ENCODE peak calls at places on chromosome 2, in nine cellular contexts. H is right atrium auricular region; E is stomach; U is ovary; W is naive thymus-derived CD4-positive, alpha-beta T cell; I is heart right ventricle; S is aorta; Q is NT2/D1; D is HCT116. N is an unnamed sample.
A peak's percentile ranks its signal among the peaks of the same experiment; 100 is the strongest.

GRCh38 chr2:41194235-41194634 is 742.3 kb upstream of the SLC8A1 start:
- DNase-seq in I (peak; percentile 21), S (no peak), D (no peak), U (no peak), E (peak; percentile 25), H (peak; percentile 58), Q (no peak), W (no peak), N (no peak)

GRCh38 chr2:36406296-36406695 is 50.7 kb downstream of the CRIM1 start:
- DNase-seq in Q (no peak), E (no peak), W (no peak), D (no peak), S (no peak), H (no peak), U (no peak), I (no peak), N (no peak)

GRCh38 chr2:24334245-24334633 is 26.1 kb downstream of the ITSN2 start:
- DNase-seq in S (no peak), Q (no peak), H (no peak), D (no peak), E (no peak), W (no peak), I (no peak), U (no peak), N (no peak)

GRCh38 chr2:118845005-118845842 is 2.2 kb downstream of the EN1 start:
- DNase-seq in H (peak; percentile 43), S (no peak), W (no peak), I (no peak), U (no peak), D (no peak), Q (no peak), E (no peak), N (no peak)

GRCh38 chr2:55048514-55048924 is 1.7 kb downstream of the RTN4 start:
- DNase-seq in S (no peak), U (peak; percentile 35), W (no peak), I (no peak), E (no peak), D (peak; percentile 27), H (no peak), Q (no peak), N (peak; percentile 64)

GRCh38 chr2:8231909-8232308 is 449.9 kb upstream of the ID2 start:
- DNase-seq in E (no peak), S (no peak), Q (no peak), D (no peak), I (no peak), H (no peak), W (no peak), U (no peak), N (no peak)

GRCh38 chr2:154233231-154233630 is 361.5 kb downstream of the GALNT13 start:
- DNase-seq in S (no peak), U (no peak), I (no peak), E (no peak), Q (no peak), H (no peak), W (no peak), D (no peak), N (no peak)

GRCh38 chr2:218806346-218806978 is 24.5 kb downstream of the CYP27A1 start:
- DNase-seq in I (peak; percentile 61), W (no peak), H (peak; percentile 90), U (peak; percentile 90), Q (no peak), D (no peak), E (peak; percentile 44), S (peak; percentile 90), N (no peak)

GRCh38 chr2:108621689-108622681 is 87.7 kb downstream of the LIMS1 start:
- DNase-seq in D (no peak), H (no peak), I (no peak), W (no peak), U (no peak), E (no peak), S (no peak), Q (peak; percentile 22), N (no peak)

GRCh38 chr2:23592898-23593297 is 207.9 kb downstream of the KLHL29 start:
- DNase-seq in H (no peak), W (no peak), E (no peak), Q (no peak), S (peak; percentile 38), I (no peak), U (no peak), D (no peak), N (no peak)

GRCh38 chr2:232632904-232633412 is 446 bp upstream of the EFHD1 start:
- DNase-seq in H (no peak), W (no peak), I (peak; percentile 78), S (peak; percentile 92), Q (no peak), U (peak; percentile 92), E (no peak), D (no peak), N (peak; percentile 15)

GRCh38 chr2:10477443-10478297 is 29.5 kb upstream of the ODC1 start:
- DNase-seq in Q (no peak), W (no peak), H (no peak), D (no peak), E (no peak), I (no peak), S (peak; percentile 39), U (no peak), N (no peak)

GRCh38 chr2:168244318-168244717 is 3.1 kb downstream of the STK39 start:
- DNase-seq in E (peak; percentile 52), W (peak; percentile 34), D (no peak), Q (no peak), S (no peak), H (no peak), I (no peak), U (no peak), N (no peak)

GRCh38 chr2:203886579-203887230 is 19.1 kb downstream of the CTLA4 start:
- DNase-seq in U (no peak), Q (no peak), H (no peak), E (no peak), W (no peak), D (no peak), S (no peak), I (no peak), N (no peak)

GRCh38 chr2:130336877-130337734 is 5.6 kb upstream of the IMP4 start:
- DNase-seq in E (peak; percentile 90), I (peak; percentile 67), U (peak; percentile 71), D (peak; percentile 79), Q (peak; percentile 67), H (peak; percentile 90), W (peak; percentile 25), S (peak; percentile 89), N (peak; percentile 89)

GRCh38 chr2:108305901-108306300 is 17.2 kb downstream of the SULT1C2 start:
- DNase-seq in I (no peak), E (no peak), D (no peak), S (no peak), W (no peak), U (no peak), Q (no peak), H (no peak), N (no peak)

GRCh38 chr2:140916410-140916809 is 1214.4 kb downstream of the LRP1B start:
- DNase-seq in W (no peak), D (no peak), E (no peak), U (no peak), H (no peak), S (no peak), I (no peak), Q (no peak), N (no peak)
- H3K4me1 ChIP-seq in W (no peaks in the 10 kb centered on the region), D (no peaks in the 10 kb centered on the region), E (no peaks in the 10 kb centered on the region), U (no peaks in the 10 kb centered on the region), H (no peaks in the 10 kb centered on the region), S (no peaks in the 10 kb centered on the region), I (no peaks in the 10 kb centered on the region), Q (no peaks in the 10 kb centered on the region), N (no peaks in the 10 kb centered on the region)

DNA sequence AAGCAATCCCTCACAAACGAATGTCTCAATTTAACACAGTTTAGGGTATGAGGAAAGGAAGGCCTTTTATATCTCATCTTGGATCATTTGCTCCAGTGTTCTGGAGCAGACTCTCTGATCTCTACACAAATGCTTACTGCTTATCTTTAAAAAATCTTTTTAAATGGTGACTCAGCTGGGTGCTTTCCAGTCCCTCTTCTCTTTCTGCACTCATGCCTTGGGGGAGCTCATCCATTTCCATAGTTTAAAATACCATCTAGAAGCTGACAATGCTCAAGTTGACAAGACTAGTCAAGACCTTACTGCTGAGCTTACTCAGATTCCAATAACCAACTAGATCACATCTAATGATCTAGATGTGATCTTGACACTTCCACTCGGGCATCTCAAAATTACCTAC is 56.2 kb downstream of the ETAA1 start:
- DNase-seq in W (no peak), D (no peak), H (no peak), E (no peak), S (no peak), I (no peak), U (no peak), Q (no peak), N (no peak)
- H3K4me1 ChIP-seq in W (no peaks in the 10 kb centered on the region), D (no peaks in the 10 kb centered on the region), H (no peaks in the 10 kb centered on the region), E (no peaks in the 10 kb centered on the region), S (no peaks in the 10 kb centered on the region), I (no peaks in the 10 kb centered on the region), U (no peaks in the 10 kb centered on the region), Q (no peaks in the 10 kb centered on the region), N (no peaks in the 10 kb centered on the region)

DNA sequence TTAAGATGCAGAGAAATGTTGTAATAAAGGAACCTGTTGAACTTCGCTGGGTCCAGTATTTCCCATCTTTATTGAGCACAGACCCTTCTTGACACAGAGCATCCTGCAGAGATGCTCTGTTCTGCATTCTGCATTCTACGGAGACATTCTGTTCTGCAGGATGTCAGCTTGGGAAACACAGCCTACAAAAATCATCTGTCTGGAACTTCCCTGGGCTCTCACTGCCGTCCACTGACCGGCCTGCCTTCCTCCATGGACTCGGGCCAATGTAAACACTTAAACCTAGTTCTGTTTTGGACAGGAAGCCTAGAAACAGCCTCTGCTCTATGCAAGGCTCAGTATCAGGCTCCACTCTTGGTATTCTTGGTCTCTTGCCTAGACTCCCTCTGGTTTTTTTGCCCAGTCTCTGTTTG is 90.0 kb upstream of the PPP1CB start:
- DNase-seq in H (peak; percentile 87), W (no peak), D (no peak), U (peak; percentile 80), I (peak; percentile 55), Q (no peak), S (peak; percentile 81), E (peak; percentile 80), N (peak; percentile 77)
- H3K4me1 ChIP-seq in H (peaks cover 64% of the 10 kb centered on the region), W (peaks cover 10% of the 10 kb centered on the region), D (peaks cover 41% of the 10 kb centered on the region), U (peaks cover 33% of the 10 kb centered on the region), I (peaks cover 64% of the 10 kb centered on the region), Q (peaks cover 4% of the 10 kb centered on the region), S (peaks cover 9% of the 10 kb centered on the region), E (peaks cover 58% of the 10 kb centered on the region), N (peaks cover 61% of the 10 kb centered on the region)

DNA sequence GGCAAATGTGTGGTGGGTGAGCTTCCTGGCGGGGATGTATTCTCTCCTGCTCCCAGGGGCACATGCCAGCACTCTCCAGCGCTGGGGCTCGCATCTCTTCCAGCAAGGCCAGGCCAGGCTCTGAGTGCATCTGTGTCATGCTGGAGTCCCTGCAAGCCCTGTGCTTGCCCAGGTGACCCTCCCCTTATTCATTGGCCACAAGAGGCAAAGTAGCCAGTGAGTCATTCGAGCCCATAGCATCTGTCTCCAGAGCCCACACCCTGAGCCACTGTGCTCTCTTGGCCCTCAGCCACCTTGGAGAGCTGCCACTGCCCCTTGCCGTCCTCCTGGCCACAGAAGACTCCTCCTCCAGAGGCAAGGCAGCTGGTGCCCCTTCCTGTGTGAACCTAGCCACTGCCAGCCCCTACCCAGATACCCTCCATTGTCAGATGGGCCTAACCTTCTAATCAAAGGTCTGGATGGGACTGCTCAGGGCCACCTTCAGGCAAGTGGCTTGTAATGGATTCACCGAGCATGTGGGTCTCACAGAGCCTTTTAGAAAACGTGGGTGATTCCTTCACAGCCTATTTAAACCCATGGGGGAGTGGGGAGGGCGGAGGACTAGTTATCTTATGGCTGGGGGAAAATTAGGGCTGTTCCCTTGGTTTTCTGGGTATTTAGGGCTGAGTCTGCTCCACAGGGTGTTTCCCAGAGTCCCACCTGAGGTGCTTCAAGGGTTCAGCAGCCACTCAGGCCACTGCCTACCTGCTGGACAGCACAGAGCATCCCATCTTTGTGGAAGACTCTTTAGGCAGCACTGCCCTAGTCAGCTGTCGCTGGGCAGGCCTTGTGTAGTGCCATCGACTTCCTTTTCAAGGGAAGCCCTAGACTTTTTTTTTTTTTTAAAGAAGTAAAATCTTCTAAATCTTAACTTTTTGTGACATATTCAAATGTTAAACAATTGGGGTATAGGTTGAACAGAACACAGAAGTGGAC is 137.4 kb downstream of the ACOXL start:
- DNase-seq in Q (no peak), I (no peak), S (no peak), H (no peak), D (peak; percentile 27), U (no peak), E (no peak), W (no peak), N (no peak)
- H3K4me1 ChIP-seq in Q (peaks cover 21% of the 10 kb centered on the region), I (no peaks in the 10 kb centered on the region), S (no peaks in the 10 kb centered on the region), H (no peaks in the 10 kb centered on the region), D (peaks cover 14% of the 10 kb centered on the region), U (no peaks in the 10 kb centered on the region), E (no peaks in the 10 kb centered on the region), W (no peaks in the 10 kb centered on the region), N (no peaks in the 10 kb centered on the region)